ENCODE peak calls at places on chromosomes 6 and 20, in four cellular contexts. W, P, U and R are unnamed samples.

GRCh38 chr6:155528335-155528734 is 72.7 kb upstream of the NOX3 start:
- DNase-seq in W (no peak), P (no peak), U (no peak), R (no peak)

GRCh38 chr6:94751641-94752329 is 825.5 kb upstream of the MANEA start:
- DNase-seq in W (no peak), P (no peak), U (no peak), R (no peak)

GRCh38 chr6:32064706-32065105 is 26.5 kb downstream of the CYP21A2 start:
- DNase-seq in W (no peak), P (no peak), U (no peak), R (no peak)

GRCh38 chr6:42259841-42260395 is 42.3 kb upstream of the MRPS10 start:
- DNase-seq in W (no peak), P (no peak), U (no peak), R (no peak)

GRCh38 chr20:36574278-36575065 is 1.1 kb downstream of the TGIF2 start:
- DNase-seq in W (peak; percentile 80), P (peak; percentile 67), U (peak; percentile 73), R (peak; percentile 47)

GRCh38 chr6:152173957-152174356 is 366.5 kb downstream of the ESR1 start:
- DNase-seq in W (no peak), P (no peak), U (no peak), R (no peak)

GRCh38 chr20:3843490-3843889 is 3.1 kb upstream of the MAVS start:
- DNase-seq in W (peak; percentile 89), P (no peak), U (peak; percentile 69), R (no peak)

GRCh38 chr6:113763883-113764282 is 93.3 kb upstream of the MARCKS start:
- DNase-seq in W (no peak), P (no peak), U (no peak), R (no peak)

GRCh38 chr20:11496382-11496781 is 421.3 kb upstream of the BTBD3 start:
- DNase-seq in W (no peak), P (no peak), U (no peak), R (no peak)

GRCh38 chr6:31961616-31962015 is 2.6 kb downstream of the SKIC2 start:
- DNase-seq in W (no peak), P (no peak), U (no peak), R (no peak)

GRCh38 chr6:1388081-1388926 is 1.1 kb upstream of the FOXF2 start:
- DNase-seq in W (no peak), P (peak; percentile 39), U (no peak), R (peak; percentile 56)

GRCh38 chr6:31572041-31572911 is at the start of gene LTA:
- DNase-seq in W (no peak), P (no peak), U (no peak), R (no peak)

GRCh38 chr6:136067731-136068341 is 182.3 kb downstream of the MTFR2 start:
- DNase-seq in W (no peak), P (no peak), U (no peak), R (no peak)

DNA sequence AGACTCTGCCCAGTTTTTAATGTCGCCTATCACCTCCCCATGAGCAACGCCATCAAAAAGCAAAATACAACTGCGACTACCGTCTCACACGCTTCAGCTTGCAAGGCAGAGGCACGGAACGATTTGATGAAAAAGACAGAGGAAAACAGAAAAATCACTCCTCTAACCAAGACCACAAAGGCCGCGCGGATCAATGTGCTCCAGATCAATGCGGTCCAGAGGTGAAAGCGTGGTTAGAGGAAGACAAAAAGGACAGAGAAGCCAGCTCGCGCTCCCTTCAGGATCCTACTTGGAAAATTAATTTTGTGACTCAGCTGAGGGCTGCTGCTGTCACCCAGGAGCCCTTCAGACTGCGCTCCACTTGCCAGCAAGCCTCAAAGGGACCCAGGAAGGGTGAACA is 140.1 kb upstream of the RPS6KA2 start:
- DNase-seq in W (no peak), P (no peak), U (no peak), R (no peak)
- TF ChIP-seq ELF4 in W (no peak), P (no peak), U (no peak), R (no peak)

GRCh38 chr20:48065833-48066232 is 280.6 kb upstream of the SULF2 start:
- DNase-seq in W (no peak), P (no peak), U (no peak), R (no peak)
- TF ChIP-seq ELF4 in W (no peak), P (no peak), U (no peak), R (no peak)

DNA sequence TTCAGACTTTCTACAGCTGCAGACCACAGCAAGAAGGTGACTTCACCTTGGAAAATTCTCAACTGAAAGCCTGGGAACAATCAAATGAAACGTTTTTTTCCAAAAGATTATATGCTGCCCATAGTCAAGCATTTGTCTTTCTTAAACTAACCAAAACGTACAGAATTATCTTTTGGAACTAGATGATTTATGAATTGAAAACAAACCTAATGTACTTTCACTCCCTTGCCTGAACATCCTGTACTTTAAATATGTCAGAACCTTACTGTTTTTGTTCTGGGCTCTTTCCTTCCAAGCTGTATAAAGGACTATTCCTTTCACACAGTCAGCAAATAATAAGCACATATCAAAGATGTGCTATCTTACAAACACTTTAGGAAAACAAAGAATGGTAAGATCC is 62.4 kb upstream of the TNFAIP3 start:
- DNase-seq in W (no peak), P (no peak), U (no peak), R (no peak)
- TF ChIP-seq ELF4 in W (no peak), P (no peak), U (no peak), R (no peak)

GRCh38 chr6:78909391-78909790 is 42.0 kb downstream of the IRAK1BP1 start:
- DNase-seq in W (no peak), P (no peak), U (no peak), R (no peak)
- TF ChIP-seq ELF4 in W (no peak), P (no peak), U (no peak), R (no peak)

DNA sequence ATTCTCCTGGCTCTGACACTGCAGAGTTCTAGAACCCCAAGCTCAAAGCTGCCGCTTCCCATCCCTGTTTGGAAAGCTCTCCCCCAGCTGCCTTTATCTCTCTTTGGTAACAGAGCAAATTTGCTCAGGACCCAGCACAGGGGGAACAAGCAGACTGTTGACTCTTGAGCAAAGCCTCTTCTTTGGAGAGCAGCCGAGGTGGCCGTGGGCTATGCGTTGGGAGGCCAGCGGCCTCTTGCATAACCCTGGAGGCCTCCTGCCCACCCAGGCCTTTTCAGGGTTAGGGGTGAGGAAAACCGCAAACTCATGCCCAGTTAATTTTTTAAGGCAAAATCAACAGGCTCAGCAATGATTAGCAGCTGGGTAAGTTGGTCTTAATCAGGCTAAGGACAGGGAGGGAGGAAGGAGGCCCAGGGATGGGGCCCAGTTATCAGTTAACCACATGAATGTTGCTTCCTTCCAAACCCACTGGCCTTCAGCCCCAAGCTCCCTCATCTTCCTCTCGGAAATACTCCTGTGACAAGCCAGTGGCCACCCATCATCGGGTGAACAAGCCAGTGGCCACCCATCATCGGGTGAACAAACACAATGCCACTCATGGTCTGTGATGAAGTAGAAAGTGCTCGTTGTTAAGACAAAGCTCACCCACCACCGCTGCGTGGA is 39.2 kb downstream of the HNF4A start:
- DNase-seq in W (peak; percentile 79), P (no peak), U (peak; percentile 100), R (no peak)
- TF ChIP-seq ELF4 in W (no peak), P (no peak), U (peak; percentile 97), R (no peak)

GRCh38 chr6:56890066-56890465 is 64.8 kb upstream of the BEND6 start:
- DNase-seq in W (no peak), P (no peak), U (no peak), R (no peak)

GRCh38 chr6:56891754-56892153 is 63.2 kb upstream of the BEND6 start:
- DNase-seq in W (peak; percentile 35), P (no peak), U (no peak), R (no peak)

GRCh38 chr6:56889492-56889891 is 65.4 kb upstream of the BEND6 start:
- DNase-seq in W (no peak), P (no peak), U (no peak), R (no peak)

GRCh38 chr6:56888687-56889086 is 66.2 kb upstream of the BEND6 start:
- DNase-seq in W (no peak), P (no peak), U (no peak), R (no peak)

DNA sequence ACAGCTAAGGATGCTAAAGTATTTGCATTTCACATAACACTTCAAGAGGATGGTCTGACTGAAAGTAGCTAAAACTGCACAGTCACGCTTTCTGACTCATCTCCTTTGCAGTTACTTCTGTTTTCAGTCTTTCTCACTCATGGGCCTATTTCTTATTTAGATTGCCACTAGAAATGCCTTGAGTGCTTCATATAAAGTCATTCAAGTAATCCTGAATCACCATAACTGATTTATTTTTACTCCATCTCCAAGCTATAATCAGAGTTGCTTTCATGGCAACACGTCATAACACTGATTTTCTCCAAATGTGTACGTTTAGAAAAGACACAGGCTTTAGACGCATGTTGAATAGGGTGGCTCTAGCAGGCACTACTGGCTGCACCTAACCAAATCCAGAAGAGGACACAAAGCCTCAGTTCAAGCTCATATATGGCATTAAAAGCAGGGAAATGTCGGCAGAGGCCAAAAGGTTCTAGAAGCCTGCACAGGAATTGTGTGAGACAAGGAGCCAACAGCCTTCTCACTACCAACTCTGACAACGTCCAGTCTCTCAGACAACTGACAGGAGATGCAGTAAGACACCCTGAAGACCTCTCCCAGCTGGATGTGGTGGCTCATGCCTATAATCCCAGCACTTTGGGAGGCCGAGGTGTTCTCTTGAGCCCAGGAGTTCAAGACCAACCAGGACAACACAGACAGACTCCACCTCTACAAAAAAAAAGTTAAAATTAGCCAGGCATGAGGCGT is 64.1 kb upstream of the BEND6 start:
- DNase-seq in W (peak; percentile 75), P (no peak), U (no peak), R (no peak)
- TF ChIP-seq ELF4 in W (no peak), P (no peak), U (no peak), R (no peak)

DNA sequence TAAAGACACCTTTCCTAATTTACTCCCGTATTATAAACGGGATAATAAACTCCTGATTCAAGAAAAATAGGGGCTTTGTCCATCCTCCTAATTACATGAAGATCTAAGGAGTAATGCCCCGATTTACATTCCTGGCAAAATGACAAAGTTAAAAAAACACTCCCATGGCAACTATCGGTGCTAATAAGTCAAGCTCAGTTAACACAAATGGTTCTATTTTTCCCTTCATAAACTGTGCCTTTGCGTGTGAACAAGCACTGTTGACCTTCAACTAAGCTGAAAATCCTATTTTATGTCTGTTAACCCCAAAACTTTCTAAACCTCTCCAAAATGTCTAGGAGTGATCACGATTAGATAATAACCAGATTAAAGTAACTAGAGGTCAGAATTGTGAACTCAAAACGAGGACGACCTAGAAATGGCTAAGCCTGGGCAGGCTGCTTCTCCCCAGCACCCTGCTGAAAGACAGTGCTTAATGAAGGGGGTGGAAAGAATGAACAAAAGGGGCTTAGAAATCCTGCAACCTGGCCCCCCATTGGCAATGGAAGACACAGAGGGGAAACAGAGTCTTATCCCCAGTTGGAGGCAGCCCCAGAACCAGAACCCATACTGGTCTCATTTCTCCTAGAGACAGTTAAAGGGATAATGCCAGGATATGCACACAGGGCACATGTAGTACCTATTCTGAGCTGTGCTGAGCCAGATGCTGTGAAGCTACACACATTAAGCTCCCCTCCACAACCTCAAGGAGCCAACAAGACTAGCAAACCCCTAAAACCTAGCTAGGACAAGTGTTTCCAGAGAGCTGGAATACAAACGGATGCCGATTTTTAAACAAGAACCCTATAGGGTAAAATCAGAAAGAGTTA is 23.0 kb downstream of the SLC23A2 start:
- DNase-seq in W (no peak), P (no peak), U (no peak), R (no peak)
- TF ChIP-seq ELF4 in W (no peak), P (no peak), U (no peak), R (no peak)